ENCODE peak calls at places on chromosomes 4 and X, in ten cellular contexts. G, O, D, U, Z, W, E, J, C and N are unnamed samples.
A peak's percentile ranks its signal among the peaks of the same experiment; 100 is the strongest.

GRCh38 chrX:130055899-130056298 is 54.4 kb downstream of the ELF4 start:
- DNase-seq in Z (peak; percentile 33), O (no peak), G (no peak), D (no peak), W (no peak), E (no peak), U (no peak), J (no peak), C (no peak), N (no peak)

GRCh38 chr4:83219344-83219990 is 65.1 kb downstream of the COQ2 start:
- DNase-seq in Z (no peak), E (peak; percentile 32), O (no peak), G (peak; percentile 3), C (peak; percentile 33), J (no peak), W (no peak), D (no peak), U (no peak), N (peak; percentile 38)

GRCh38 chr4:7217453-7218310 is 25.3 kb downstream of the SORCS2 start:
- DNase-seq in O (no peak), D (no peak), E (no peak), G (peak; percentile 68), W (no peak), C (no peak), U (no peak), Z (no peak), J (no peak), N (no peak)

GRCh38 chrX:43267652-43268051 is 388.4 kb upstream of the MAOA start:
- DNase-seq in G (no peak), U (no peak), W (no peak), C (no peak), J (no peak), Z (no peak), D (no peak), E (no peak), O (no peak), N (no peak)

GRCh38 chr4:122633211-122633610 is 12.3 kb upstream of the IL21 start:
- DNase-seq in O (no peak), U (no peak), J (no peak), C (no peak), D (no peak), Z (no peak), W (no peak), G (peak; percentile 4), E (peak; percentile 8), N (no peak)

GRCh38 chrX:115649461-115650063 is 88.6 kb downstream of the PLS3 start:
- DNase-seq in O (no peak), C (no peak), Z (peak; percentile 41), W (no peak), U (no peak), D (no peak), E (no peak), G (no peak), J (no peak), N (no peak)

GRCh38 chr4:116588783-116589182 is 496.6 kb downstream of the TRAM1L1 start:
- DNase-seq in W (no peak), C (no peak), E (no peak), G (no peak), D (no peak), U (no peak), Z (no peak), O (no peak), J (no peak), N (no peak)

GRCh38 chr4:17276821-17277220 is 235.1 kb downstream of the QDPR start:
- DNase-seq in Z (no peak), U (no peak), G (peak; percentile 53), J (no peak), D (no peak), E (peak; percentile 35), W (no peak), O (peak; percentile 33), C (peak; percentile 46), N (no peak)

GRCh38 chr4:94419549-94419948 is 32.2 kb upstream of the PDLIM5 start:
- DNase-seq in C (no peak), Z (no peak), U (no peak), O (no peak), J (no peak), D (no peak), E (no peak), W (no peak), G (no peak), N (no peak)

GRCh38 chr4:150582881-150583286 is 933 bp downstream of the MAB21L2 start:
- DNase-seq in Z (peak; percentile 52), U (peak; percentile 51), O (no peak), J (no peak), C (peak; percentile 12), E (no peak), W (no peak), G (peak; percentile 19), D (no peak), N (no peak)

GRCh38 chr4:151173751-151174325 is 74.4 kb downstream of the RPS3A start:
- DNase-seq in C (peak; percentile 80), D (no peak), E (no peak), O (peak; percentile 73), W (no peak), U (peak; percentile 55), J (no peak), G (no peak), Z (no peak), N (no peak)

GRCh38 chrX:123731987-123732678 is 719 bp downstream of the THOC2 start:
- DNase-seq in U (no peak), G (no peak), C (peak; percentile 20), O (no peak), J (no peak), Z (no peak), E (no peak), D (no peak), W (no peak), N (peak; percentile 85)

GRCh38 chrX:9948406-9948805 is 18.8 kb upstream of the CLDN34 start:
- DNase-seq in J (no peak), D (no peak), Z (no peak), E (no peak), O (no peak), C (no peak), U (no peak), G (peak; percentile 47), W (no peak), N (no peak)

DNA sequence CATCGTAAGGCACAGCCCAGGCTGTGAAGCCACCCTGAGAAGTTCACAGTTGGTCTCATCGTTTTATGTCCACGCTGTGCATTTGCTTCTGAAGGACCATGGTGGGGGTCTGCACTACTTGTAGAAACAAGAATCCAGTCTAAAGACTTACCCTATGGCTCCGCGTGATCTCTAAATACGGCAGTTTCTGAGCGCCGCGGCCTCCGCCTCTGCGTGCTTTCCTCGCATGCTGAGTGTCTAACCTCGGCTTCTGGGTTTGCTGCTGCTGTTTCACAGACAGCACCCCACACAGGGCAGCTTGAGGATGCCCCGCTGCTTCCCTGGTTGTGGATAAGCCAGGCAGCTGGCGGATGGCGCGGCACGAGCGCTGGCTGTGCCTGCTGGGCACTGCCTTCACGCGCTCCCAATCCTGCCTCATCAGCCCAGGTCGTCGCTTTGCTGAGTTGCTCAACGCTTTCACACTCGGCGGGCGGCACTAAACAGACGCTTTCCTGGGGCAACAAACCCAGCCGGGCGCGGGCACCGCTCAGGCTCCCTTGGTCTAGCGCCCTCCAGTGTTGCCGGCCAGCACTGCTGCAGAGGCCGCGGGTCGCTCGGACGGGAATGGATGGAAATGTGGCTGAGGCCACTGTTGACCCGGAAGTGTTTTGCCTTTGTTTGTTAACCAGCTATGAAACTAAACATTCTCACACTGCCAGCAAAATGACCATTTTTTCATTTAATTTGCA is 39.2 kb downstream of the FGFRL1 start:
- DNase-seq in D (no peak), G (no peak), E (no peak), O (peak; percentile 7), U (no peak), C (no peak), W (no peak), J (no peak), Z (peak; percentile 76), N (no peak)
- TF ChIP-seq CTCF in D (peak; percentile 21), G (peak; percentile 11), E (peak; percentile 18), O (no peak), U (no peak), C (no peak), W (peak; percentile 51), J (no peak), Z (peak; percentile 84), N (no peak)

DNA sequence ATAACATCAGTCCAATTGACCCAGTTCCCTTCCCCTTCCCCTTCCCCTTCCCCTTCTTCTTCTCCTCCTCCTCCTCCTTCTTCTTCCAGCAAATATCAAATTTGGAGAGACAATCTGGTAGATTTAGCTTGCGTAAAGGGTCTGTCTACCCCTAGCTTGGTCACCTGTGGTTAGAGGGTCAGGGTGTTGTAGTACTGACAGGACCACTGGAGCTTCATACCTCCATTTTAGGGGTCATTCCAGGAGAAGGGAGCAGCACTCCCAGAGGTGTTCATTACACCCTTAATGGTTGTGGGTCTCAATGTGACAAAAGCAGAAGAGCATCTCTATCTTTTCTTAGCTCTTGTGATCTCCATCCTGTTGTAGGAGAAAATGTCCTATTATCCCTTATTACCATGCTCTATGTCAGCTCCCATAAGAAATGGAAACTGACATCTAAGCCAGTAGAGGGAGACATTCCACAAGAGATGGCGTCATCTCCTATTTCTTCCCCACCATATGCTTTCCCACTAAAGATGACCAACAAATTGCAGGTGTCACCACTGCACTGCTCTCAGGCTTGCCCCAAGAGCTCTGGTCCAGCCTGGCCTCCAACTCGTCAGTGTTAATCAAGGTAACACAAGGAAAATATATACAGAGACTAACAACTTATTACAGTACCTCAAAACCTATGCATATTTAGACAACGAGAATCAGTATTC is 3.5 kb upstream of the FGB start:
- DNase-seq in C (no peak), D (no peak), J (no peak), W (no peak), G (peak; percentile 50), O (no peak), E (peak; percentile 42), U (no peak), Z (peak; percentile 46), N (no peak)
- TF ChIP-seq CTCF in C (no peak), D (no peak), J (peak; percentile 64), W (peak; percentile 60), G (peak; percentile 58), O (peak; percentile 38), E (peak; percentile 51), U (peak; percentile 26), Z (peak; percentile 82), N (peak; percentile 61)

GRCh38 chr4:2910409-2910808 is 52.8 kb downstream of the NOP14 start:
- DNase-seq in U (no peak), J (no peak), D (no peak), C (no peak), G (no peak), Z (no peak), E (no peak), O (no peak), W (no peak), N (no peak)
- TF ChIP-seq CTCF in U (no peak), J (peak; percentile 19), D (no peak), C (no peak), G (peak; percentile 6), Z (peak; percentile 53), E (peak; percentile 1), O (peak; percentile 41), W (no peak), N (no peak)

DNA sequence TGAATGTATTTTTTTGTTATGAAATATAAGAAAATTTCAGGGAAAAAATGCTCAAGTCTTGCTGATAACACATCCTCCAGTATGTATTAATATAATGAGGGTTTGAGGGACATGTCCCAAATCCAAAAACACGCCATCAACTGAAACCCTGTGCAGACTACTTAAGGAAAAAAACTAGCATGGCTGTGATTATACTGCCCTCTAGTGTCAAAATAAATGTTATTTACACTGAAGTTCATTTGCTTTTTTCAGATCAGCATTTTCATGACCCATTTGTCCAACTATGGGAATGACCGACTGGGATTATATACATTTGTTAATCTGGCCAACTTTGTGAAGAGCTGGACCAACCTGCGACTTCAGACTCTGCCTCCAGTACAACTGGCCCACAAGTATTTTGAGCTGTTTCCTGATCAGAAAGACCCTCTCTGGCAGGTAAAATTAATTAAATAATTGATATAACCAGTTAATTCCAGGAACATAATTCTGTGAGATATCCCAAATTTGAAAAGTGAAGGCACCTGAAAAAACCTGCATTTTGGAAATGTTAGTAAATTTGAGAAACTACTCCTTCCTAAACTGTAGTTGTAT is 128.5 kb downstream of the PRSS12 start:
- DNase-seq in G (peak; percentile 53), D (no peak), O (no peak), C (no peak), U (no peak), Z (no peak), J (peak; percentile 18), W (peak; percentile 39), E (peak; percentile 35), N (no peak)
- TF ChIP-seq CTCF in G (peak; percentile 60), D (peak; percentile 75), O (peak; percentile 68), C (peak; percentile 41), U (peak; percentile 58), Z (peak; percentile 80), J (peak; percentile 70), W (peak; percentile 42), E (peak; percentile 41), N (peak; percentile 78)